ENCODE peak calls at places on chromosomes 6 and 20, in nine cellular contexts. G is activated T-helper 1 cell treated with Interleukin-2 at 50 U/mL for 16 hours; F is NCI-H1694; L is WTC11; Z is type B pancreatic cell; B is epithelial cell of esophagus; H is T47D; D is right cardiac atrium; U is activated CD4-positive, alpha-beta T cell treated with anti-CD3 and anti-CD28 coated beads, Interleukin-2, amount 10 ng/mL, durations not matched to agents 7 days and 5 days. X is an unnamed sample.

GRCh38 chr20:26167499-26167898 is 470.8 kb upstream of the ZNF337 start:
- DNase-seq in G (no peak), F (no peak), L (no peak), Z (no peak), B (peak), H (no peak), D (no peak), U (no peak), X (no peak)

GRCh38 chr6:150395388-150396009 is 26.7 kb downstream of the IYD start:
- DNase-seq in G (no peak), F (peak), L (peak), Z (no peak), B (peak), H (no peak), D (peak), U (peak), X (peak)

GRCh38 chr6:93177918-93178317 is 241.4 kb downstream of the EPHA7 start:
- DNase-seq in G (no peak), F (no peak), L (no peak), Z (no peak), B (no peak), H (no peak), D (no peak), U (no peak), X (no peak)

GRCh38 chr6:41964201-41964887 is 22.7 kb upstream of the CCND3 start:
- DNase-seq in G (no peak), F (peak), L (no peak), Z (no peak), B (no peak), H (no peak), D (no peak), U (no peak), X (no peak)

GRCh38 chr6:53179961-53180651 is 31.5 kb upstream of the GCM1 start:
- DNase-seq in G (no peak), F (no peak), L (no peak), Z (no peak), B (peak), H (no peak), D (peak), U (peak), X (no peak)

GRCh38 chr6:158367824-158368223 is 55.6 kb downstream of the TULP4 start:
- DNase-seq in G (no peak), F (no peak), L (no peak), Z (no peak), B (no peak), H (no peak), D (no peak), U (no peak), X (no peak)

GRCh38 chr20:38167851-38168760 is 3.0 kb upstream of the TGM2 start:
- DNase-seq in G (no peak), F (no peak), L (no peak), Z (no peak), B (peak), H (no peak), D (peak), U (no peak), X (peak)

GRCh38 chr6:148414836-148415235 is 72.2 kb downstream of the SASH1 start:
- DNase-seq in G (no peak), F (no peak), L (no peak), Z (no peak), B (peak), H (no peak), D (no peak), U (no peak), X (no peak)

GRCh38 chr6:153031335-153031955 is 28.9 kb upstream of the MTRF1L start:
- DNase-seq in G (no peak), F (no peak), L (no peak), Z (no peak), B (peak), H (no peak), D (no peak), U (no peak), X (no peak)

GRCh38 chr20:59777321-59777705 is 156.1 kb downstream of the SYCP2 start:
- DNase-seq in G (no peak), F (no peak), L (no peak), Z (no peak), B (no peak), H (no peak), D (no peak), U (no peak), X (no peak)

GRCh38 chr20:32528905-32529670 is 56.0 kb downstream of the NOL4L start:
- DNase-seq in G (no peak), F (no peak), L (no peak), Z (no peak), B (no peak), H (no peak), D (no peak), U (no peak), X (no peak)

GRCh38 chr20:62333820-62334595 is 31.2 kb downstream of the ADRM1 start:
- DNase-seq in G (no peak), F (no peak), L (no peak), Z (no peak), B (no peak), H (no peak), D (no peak), U (no peak), X (no peak)

GRCh38 chr6:75747371-75747984 is 1.6 kb upstream of the MYO6 start:
- DNase-seq in G (no peak), F (no peak), L (no peak), Z (no peak), B (peak), H (no peak), D (no peak), U (no peak), X (no peak)

GRCh38 chr6:53979468-53980067 is 131.7 kb upstream of the MLIP start:
- DNase-seq in G (no peak), F (peak), L (no peak), Z (no peak), B (peak), H (peak), D (no peak), U (peak), X (no peak)

GRCh38 chr20:51108638-51109363 is 85.9 kb upstream of the KCNG1 start:
- DNase-seq in G (no peak), F (no peak), L (no peak), Z (no peak), B (no peak), H (no peak), D (no peak), U (no peak), X (no peak)

GRCh38 chr20:51700809-51701285 is 67.3 kb downstream of the ATP9A start:
- DNase-seq in G (no peak), F (peak), L (peak), Z (no peak), B (peak), H (peak), D (no peak), U (peak), X (peak)

GRCh38 chr6:44157152-44157521 is 1.5 kb upstream of the CAPN11 start:
- DNase-seq in G (no peak), F (no peak), L (no peak), Z (no peak), B (no peak), H (no peak), D (no peak), U (no peak), X (no peak)

GRCh38 chr6:53359843-53360834 is 11.4 kb upstream of the ELOVL5 start:
- DNase-seq in G (no peak), F (no peak), L (no peak), Z (no peak), B (no peak), H (no peak), D (no peak), U (no peak), X (no peak)